ENCODE peak calls at places on chromosomes 11 and 22, in eight cellular contexts. K is progenitor cell of endocrine pancreas; P is stimulated activated naive CD4-positive, alpha-beta T cell; B is KG1; W is T-helper 1 cell; I is cardiac fibroblast; A is MG63; O is frontal cortex. D is an unnamed sample.

GRCh38 chr11:95485115-95485900 is 254.3 kb upstream of the SESN3 start:
- DNase-seq in W (no peak), P (no peak), O (no peak), B (no peak), I (no peak), A (no peak), K (no peak), D (no peak)

GRCh38 chr11:10456519-10456918 is 1.5 kb downstream of the AMPD3 start:
- DNase-seq in K (no peak), A (peak), I (no peak), B (no peak), W (no peak), O (no peak), P (peak), D (no peak)

GRCh38 chr11:10379022-10379421 is 74.1 kb downstream of the ADM start:
- DNase-seq in O (no peak), K (no peak), I (peak), W (no peak), P (no peak), A (no peak), B (no peak), D (peak)

GRCh38 chr11:93526691-93527583 is 16.3 kb downstream of the SMCO4 start:
- DNase-seq in B (no peak), I (no peak), O (no peak), A (no peak), K (no peak), P (no peak), W (no peak), D (no peak)

GRCh38 chr11:84691830-84692229 is 935.3 kb downstream of the DLG2 start:
- DNase-seq in P (no peak), W (no peak), A (no peak), B (no peak), K (no peak), O (no peak), I (no peak), D (peak)

GRCh38 chr22:24107668-24108067 is 73.6 kb upstream of the SUSD2 start:
- DNase-seq in B (no peak), O (peak), K (no peak), A (peak), W (no peak), P (no peak), I (peak), D (no peak)

GRCh38 chr11:15006139-15006759 is 34.1 kb upstream of the CALCA start:
- DNase-seq in K (no peak), A (no peak), W (no peak), I (peak), P (no peak), O (no peak), B (no peak), D (no peak)

GRCh38 chr11:69934861-69935494 is 115.8 kb upstream of the FGF3 start:
- DNase-seq in P (no peak), W (no peak), B (no peak), I (no peak), O (no peak), A (peak), K (no peak), D (no peak)

GRCh38 chr22:33600595-33600994 is 319.7 kb downstream of the LARGE1 start:
- DNase-seq in W (no peak), B (no peak), A (no peak), P (no peak), I (no peak), K (no peak), O (no peak), D (no peak)

GRCh38 chr22:48639896-48640732 is 1187.6 kb downstream of the BRD1 start:
- DNase-seq in K (no peak), B (no peak), P (no peak), W (no peak), I (no peak), A (no peak), O (no peak), D (no peak)

GRCh38 chr11:75389276-75389605 is 10.1 kb upstream of the RPS3 start:
- DNase-seq in B (no peak), I (no peak), A (no peak), O (no peak), P (no peak), K (no peak), W (no peak), D (no peak)

GRCh38 chr11:20048707-20049106 is 111.6 kb downstream of the DBX1 start:
- DNase-seq in I (no peak), B (no peak), A (no peak), W (no peak), O (no peak), K (no peak), P (no peak), D (no peak)

D was measured in neuronal stem cell.